ENCODE peak calls at places on chromosomes 4 and X, in six cellular contexts. E is tibial nerve, A is astrocyte of the cerebellum, R is osteocyte, U is thoracic aorta, M is sigmoid colon. V is an unnamed sample.

GRCh38 chr4:95728145-95728544 is 111.7 kb upstream of the PDHA2 start:
- DNase-seq in E (peak), A (peak), R (no peak), U (no peak), M (peak), V (no peak)

GRCh38 chrX:39149761-39150160 is 348.5 kb downstream of the MID1IP1 start:
- DNase-seq in E (peak), A (no peak), R (no peak), U (peak), M (peak), V (no peak)

GRCh38 chr4:28772066-28772465 is 1911.4 kb downstream of the STIM2 start:
- DNase-seq in E (no peak), A (peak), R (no peak), U (no peak), M (no peak), V (no peak)

GRCh38 chrX:72340572-72340971 is 34.9 kb upstream of the CITED1 start:
- DNase-seq in E (no peak), A (no peak), R (no peak), U (no peak), M (no peak), V (no peak)

GRCh38 chrX:68878977-68879376 is 50.2 kb downstream of the EFNB1 start:
- DNase-seq in E (no peak), A (no peak), R (no peak), U (no peak), M (no peak), V (no peak)

GRCh38 chrX:24190500-24191156 is 41.1 kb downstream of the ZFX start:
- DNase-seq in E (no peak), A (no peak), R (no peak), U (no peak), M (no peak), V (no peak)

GRCh38 chr4:52643846-52644245 is 15.3 kb downstream of the USP46 start:
- DNase-seq in E (peak), A (peak), R (no peak), U (peak), M (peak), V (no peak)

GRCh38 chr4:128600410-128600809 is 209.1 kb upstream of the JADE1 start:
- DNase-seq in E (peak), A (no peak), R (no peak), U (no peak), M (no peak), V (no peak)

GRCh38 chr4:173801876-173802713 is 272.1 kb upstream of the HAND2 start:
- DNase-seq in E (no peak), A (no peak), R (no peak), U (no peak), M (no peak), V (no peak)

GRCh38 chr4:632926-633325 is 7.6 kb downstream of the PDE6B start:
- DNase-seq in E (no peak), A (no peak), R (no peak), U (no peak), M (peak), V (no peak)

GRCh38 chr4:155809835-155810234 is 51.0 kb downstream of the GUCY1B1 start:
- DNase-seq in E (peak), A (peak), R (no peak), U (no peak), M (no peak), V (no peak)

GRCh38 chr4:1075266-1075665 is 38.1 kb downstream of the RNF212 start:
- DNase-seq in E (no peak), A (no peak), R (no peak), U (no peak), M (no peak), V (no peak)

GRCh38 chr4:83686166-83686565 is 150.3 kb downstream of the GPAT3 start:
- DNase-seq in E (no peak), A (no peak), R (no peak), U (no peak), M (no peak), V (no peak)

GRCh38 chrX:17442898-17443297 is 67.9 kb downstream of the NHS start:
- DNase-seq in E (no peak), A (no peak), R (no peak), U (no peak), M (no peak), V (no peak)

GRCh38 chr4:26215725-26216124 is 105.1 kb upstream of the RBPJ start:
- DNase-seq in E (no peak), A (no peak), R (no peak), U (no peak), M (no peak), V (no peak)

GRCh38 chr4:74000301-74000700 is 1.8 kb upstream of the CXCL5 start:
- DNase-seq in E (no peak), A (no peak), R (no peak), U (no peak), M (no peak), V (no peak)

GRCh38 chrX:31356501-31357263 is 284.8 kb upstream of the FTHL17 start:
- DNase-seq in E (no peak), A (no peak), R (no peak), U (no peak), M (no peak), V (no peak)

DNA sequence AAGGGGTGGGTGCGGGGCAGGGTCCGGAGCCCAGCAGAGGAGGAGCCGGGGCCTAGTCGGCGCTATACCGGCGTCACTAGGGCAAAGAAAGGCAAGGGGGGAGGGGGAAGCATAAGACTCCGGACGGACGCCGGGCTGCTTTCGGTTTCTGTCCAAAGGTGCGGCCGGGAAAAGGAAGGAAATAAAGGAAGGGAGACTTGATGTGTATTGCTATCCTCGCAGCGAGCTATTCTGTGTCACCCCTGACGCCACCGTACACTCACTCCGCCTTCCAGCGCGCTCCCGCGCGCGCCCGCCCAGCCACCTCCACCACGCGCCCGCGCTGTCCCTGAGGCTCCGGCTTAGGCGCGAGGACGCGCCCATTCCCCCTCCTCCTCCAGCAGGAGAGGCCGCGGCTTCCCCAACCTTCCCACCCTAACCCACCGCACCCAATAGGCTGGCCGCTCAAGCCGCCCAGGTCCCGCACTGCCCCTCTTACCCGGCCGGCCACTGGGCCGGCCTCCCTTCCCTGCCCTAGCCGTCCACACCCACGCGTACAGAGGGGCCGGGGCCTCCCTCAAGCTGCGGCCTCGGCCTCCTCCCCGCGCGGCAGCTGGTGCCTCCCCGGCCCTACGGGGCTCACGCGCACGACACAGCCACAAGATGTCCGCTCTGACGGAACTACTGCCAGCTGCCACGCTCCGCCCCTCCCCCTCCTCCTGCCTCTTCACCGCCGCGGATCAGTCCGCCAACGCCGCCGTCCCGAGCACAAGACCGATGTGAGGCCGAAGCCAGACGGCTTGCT is at the start of gene UBE2D3:
- DNase-seq in E (peak), A (peak), R (peak), U (peak), M (peak), V (peak)
- TF ChIP-seq CTCF in E (no peak), A (no peak), R (no peak), U (peak), M (no peak), V (no peak)

DNA sequence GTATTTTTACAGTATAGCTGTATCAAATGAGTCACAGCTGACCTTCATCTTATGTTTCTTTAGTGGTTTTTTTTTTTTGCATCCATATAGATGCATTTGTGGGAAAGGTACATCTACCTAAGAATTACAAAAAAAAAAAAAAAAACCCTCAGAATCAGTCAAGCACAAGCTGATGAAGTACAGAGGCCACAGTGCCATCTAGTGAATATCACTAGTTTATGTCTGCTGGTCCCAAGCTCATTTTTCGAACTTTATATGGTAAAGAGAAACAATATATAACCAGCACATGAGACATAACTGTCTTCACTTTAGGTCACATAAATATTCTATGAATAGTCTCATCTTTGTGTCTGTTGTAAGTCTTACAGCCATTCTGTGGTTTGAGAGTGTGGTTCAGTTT is 220.1 kb downstream of the DLG3 start:
- DNase-seq in E (no peak), A (peak), R (no peak), U (no peak), M (no peak), V (no peak)
- TF ChIP-seq CTCF in E (peak), A (peak), R (peak), U (no peak), M (no peak), V (no peak)

DNA sequence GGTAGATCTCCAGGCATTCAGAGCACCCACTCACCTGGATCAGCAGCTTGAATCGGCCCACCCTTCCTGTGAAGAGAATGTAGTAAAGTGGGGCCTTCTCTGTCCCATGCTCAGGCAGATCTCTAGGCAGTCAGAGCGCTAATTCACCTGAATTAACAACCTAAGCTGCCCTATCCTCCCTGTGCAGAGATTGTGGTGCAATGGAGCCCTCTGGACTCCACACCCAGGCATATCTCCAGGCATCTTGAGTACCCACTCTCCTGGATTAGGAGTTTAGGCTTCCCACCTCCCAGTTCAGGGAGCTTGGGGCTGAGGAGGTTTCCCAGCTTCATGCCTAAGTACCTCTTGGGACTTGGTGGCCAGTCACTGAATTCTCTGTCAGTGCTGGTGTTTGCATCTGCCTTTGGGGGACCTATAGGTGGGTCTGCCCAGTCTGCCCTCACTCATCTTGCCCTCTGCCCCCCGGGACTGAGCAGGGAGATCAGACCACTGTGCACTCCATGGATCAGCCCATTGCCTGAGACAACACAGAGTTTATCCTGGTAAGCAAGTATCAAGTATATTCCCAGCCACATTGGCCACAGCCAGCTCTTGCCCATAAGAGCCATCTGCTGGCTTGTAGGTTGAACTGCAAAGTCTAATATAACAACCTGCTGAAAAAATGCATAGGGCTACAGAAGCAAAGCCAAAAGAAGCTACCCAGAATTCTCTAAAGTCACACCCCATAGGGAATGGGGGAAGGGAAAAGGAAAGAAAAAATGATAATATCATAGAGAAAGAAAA is 372.9 kb downstream of the KLHL13 start:
- DNase-seq in E (no peak), A (no peak), R (no peak), U (no peak), M (no peak), V (no peak)
- TF ChIP-seq CTCF in E (no peak), A (peak), R (no peak), U (no peak), M (no peak), V (no peak)

DNA sequence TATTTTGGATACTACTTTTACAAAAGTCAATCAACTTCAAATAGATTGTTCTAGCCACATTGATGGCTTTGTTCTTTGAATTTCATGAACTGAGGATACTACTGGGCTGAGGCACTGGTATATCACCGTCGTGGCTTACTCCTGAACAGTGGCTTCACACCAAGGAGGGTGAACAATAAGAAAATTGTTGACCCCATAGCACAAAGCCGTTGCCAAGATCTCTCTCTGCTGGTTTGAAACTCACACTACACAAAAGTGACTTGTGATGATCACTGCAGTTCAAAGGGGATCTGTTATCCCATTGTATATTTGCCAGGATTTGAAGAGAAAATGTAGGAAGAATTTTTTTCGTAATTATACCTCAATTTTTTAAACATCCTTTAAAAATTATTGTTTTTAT is 119.6 kb downstream of the PDLIM5 start:
- DNase-seq in E (no peak), A (no peak), R (no peak), U (no peak), M (no peak), V (no peak)
- TF ChIP-seq CTCF in E (no peak), A (no peak), R (peak), U (no peak), M (no peak), V (no peak)

GRCh38 chr4:17450431-17450830 is 61.5 kb downstream of the QDPR start:
- DNase-seq in E (no peak), A (no peak), R (no peak), U (no peak), M (no peak), V (no peak)

GRCh38 chr4:17448689-17449088 is 63.2 kb downstream of the QDPR start:
- DNase-seq in E (no peak), A (no peak), R (no peak), U (no peak), M (no peak), V (no peak)

GRCh38 chr4:17447056-17447455 is 64.8 kb downstream of the QDPR start:
- DNase-seq in E (no peak), A (no peak), R (no peak), U (no peak), M (no peak), V (no peak)

DNA sequence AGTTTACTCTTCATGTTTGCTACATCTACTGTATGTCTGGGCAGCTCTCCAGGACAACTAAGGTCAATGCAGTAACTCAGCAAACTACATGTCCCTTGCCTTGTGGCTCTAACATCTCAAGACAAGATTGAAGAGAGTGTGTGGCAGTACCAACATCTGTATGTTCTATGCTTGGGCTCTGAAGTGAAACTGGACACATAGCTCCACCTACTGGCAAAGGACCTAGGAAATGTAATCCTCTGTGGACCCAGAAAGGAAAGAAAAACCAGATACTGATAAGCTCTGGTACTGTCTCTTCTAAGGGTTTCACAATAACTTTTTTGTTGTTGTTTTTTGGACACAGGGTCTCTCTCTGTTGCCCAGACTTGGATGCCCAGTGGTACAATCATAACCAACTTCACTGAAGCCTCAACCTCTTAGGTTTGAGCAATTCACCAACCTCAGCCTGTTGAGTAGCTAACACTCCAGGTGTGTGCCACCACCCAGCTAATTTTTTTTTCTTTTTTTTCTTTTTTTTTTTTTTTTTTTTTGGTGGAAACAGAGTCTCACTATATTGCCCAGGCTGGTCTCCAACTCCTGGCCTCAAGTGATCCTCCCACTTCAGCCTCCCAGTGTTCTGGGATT is 64.1 kb downstream of the QDPR start:
- DNase-seq in E (peak), A (peak), R (no peak), U (no peak), M (no peak), V (no peak)
- TF ChIP-seq CTCF in E (peak), A (peak), R (peak), U (peak), M (peak), V (peak)

DNA sequence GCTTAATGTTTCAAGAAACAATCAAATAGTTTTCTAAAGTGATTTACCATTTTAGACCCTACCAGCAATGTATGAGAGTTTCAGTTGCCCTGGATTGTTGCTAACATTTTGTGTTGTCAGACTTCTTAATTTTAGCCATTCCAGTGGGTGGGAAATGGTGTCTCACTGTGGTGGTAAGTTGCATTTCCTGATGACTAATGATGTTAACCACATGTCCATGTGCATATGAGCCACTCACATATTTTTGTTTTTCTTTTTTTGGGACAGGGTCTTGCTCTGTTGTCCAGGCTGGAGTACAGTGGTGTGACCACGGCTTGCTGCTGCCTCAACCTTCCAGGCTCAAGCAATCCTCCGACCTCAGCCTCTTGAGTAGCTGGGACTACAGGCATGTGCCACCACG is 48.3 kb downstream of the MED28 start:
- DNase-seq in E (no peak), A (no peak), R (no peak), U (no peak), M (no peak), V (no peak)
- TF ChIP-seq CTCF in E (no peak), A (no peak), R (no peak), U (no peak), M (no peak), V (no peak)